ENCODE peak calls at places on chromosomes 5 and 9, in five cellular contexts. X is colonic mucosa; A is transverse colon; I is GM23338; V is CD8-positive, alpha-beta T cell. C is an unnamed sample. For H3K36me3, the result is how much of the 10 kb centered on the place peaks cover.

GRCh38 chr5:102421647-102422046 is 77.2 kb downstream of the SLCO6A1 start:
- DNase-seq in X (no peak), A (no peak), I (no peak), V (no peak), C (peak)

GRCh38 chr9:98806394-98807069 is 938 bp upstream of the GALNT12 start:
- DNase-seq in X (no peak), A (no peak), I (no peak), V (no peak), C (no peak)

GRCh38 chr9:109780453-109781033 is 545 bp downstream of the PALM2AKAP2 start:
- DNase-seq in X (no peak), A (no peak), I (peak), V (no peak), C (no peak)

GRCh38 chr9:87276851-87277251 is 220.8 kb upstream of the DAPK1 start:
- DNase-seq in X (no peak), A (no peak), I (no peak), V (no peak), C (no peak)

GRCh38 chr5:158026248-158027031 is 167.5 kb upstream of the CLINT1 start:
- DNase-seq in X (no peak), A (no peak), I (no peak), V (no peak), C (no peak)

GRCh38 chr9:35518212-35518917 is 28.5 kb downstream of the RUSC2 start:
- DNase-seq in X (no peak), A (no peak), I (peak), V (no peak), C (no peak)

GRCh38 chr5:35229076-35230042 is 928 bp downstream of the PRLR start:
- DNase-seq in X (peak), A (peak), I (peak), V (no peak), C (no peak)

GRCh38 chr5:1836891-1837880 is 36.0 kb downstream of the NDUFS6 start:
- DNase-seq in X (no peak), A (no peak), I (no peak), V (no peak), C (no peak)

GRCh38 chr9:84781431-84781830 is 111.9 kb downstream of the NTRK2 start:
- DNase-seq in X (no peak), A (no peak), I (peak), V (no peak), C (peak)

GRCh38 chr5:158947831-158948230 is 151.9 kb downstream of the EBF1 start:
- DNase-seq in X (no peak), A (no peak), I (no peak), V (no peak), C (no peak)

GRCh38 chr5:149940941-149941644 is 3.5 kb downstream of the PDE6A start:
- DNase-seq in X (no peak), A (no peak), I (no peak), V (no peak), C (no peak)

GRCh38 chr5:64557911-64558310 is 52.1 kb downstream of the RGS7BP start:
- DNase-seq in X (no peak), A (no peak), I (no peak), V (no peak), C (no peak)

GRCh38 chr9:127751269-127752054 is 16.4 kb upstream of the TOR2A start:
- DNase-seq in X (no peak), A (no peak), I (peak), V (no peak), C (no peak)

GRCh38 chr5:124651663-124652513 is 94.6 kb downstream of the ZNF608 start:
- DNase-seq in X (peak), A (peak), I (peak), V (no peak), C (peak)

GRCh38 chr5:76337949-76338589 is 65.0 kb upstream of the IQGAP2 start:
- DNase-seq in X (peak), A (peak), I (peak), V (peak), C (peak)

GRCh38 chr5:170049713-170050112 is 56.0 kb upstream of the FOXI1 start:
- DNase-seq in X (no peak), A (no peak), I (no peak), V (no peak), C (no peak)

GRCh38 chr9:3858961-3859360 is 333.2 kb upstream of the RFX3 start:
- DNase-seq in X (no peak), A (no peak), I (no peak), V (no peak), C (no peak)

GRCh38 chr5:157335534-157336422 is 69.9 kb downstream of the CYFIP2 start:
- DNase-seq in X (no peak), A (no peak), I (no peak), V (no peak), C (no peak)

GRCh38 chr5:42377496-42377895 is 45.7 kb upstream of the GHR start:
- DNase-seq in X (no peak), A (no peak), I (peak), V (no peak), C (no peak)

GRCh38 chr5:74865799-74866652 is at the start of gene FAM169A:
- DNase-seq in X (peak), A (peak), I (peak), V (peak), C (peak)

GRCh38 chr9:96418920-96419690 is 935 bp upstream of the ZNF367 start:
- DNase-seq in X (peak), A (peak), I (peak), V (peak), C (peak)

GRCh38 chr9:134551657-134552348 is 89.8 kb upstream of the COL5A1 start:
- DNase-seq in X (no peak), A (no peak), I (no peak), V (no peak), C (no peak)

GRCh38 chr5:161547573-161548471 is 1.3 kb upstream of the GABRB2 start:
- DNase-seq in X (peak), A (peak), I (peak), V (no peak), C (no peak)

GRCh38 chr5:151904921-151905320 is 19.7 kb downstream of the GLRA1 start:
- DNase-seq in X (no peak), A (no peak), I (no peak), V (no peak), C (no peak)

DNA sequence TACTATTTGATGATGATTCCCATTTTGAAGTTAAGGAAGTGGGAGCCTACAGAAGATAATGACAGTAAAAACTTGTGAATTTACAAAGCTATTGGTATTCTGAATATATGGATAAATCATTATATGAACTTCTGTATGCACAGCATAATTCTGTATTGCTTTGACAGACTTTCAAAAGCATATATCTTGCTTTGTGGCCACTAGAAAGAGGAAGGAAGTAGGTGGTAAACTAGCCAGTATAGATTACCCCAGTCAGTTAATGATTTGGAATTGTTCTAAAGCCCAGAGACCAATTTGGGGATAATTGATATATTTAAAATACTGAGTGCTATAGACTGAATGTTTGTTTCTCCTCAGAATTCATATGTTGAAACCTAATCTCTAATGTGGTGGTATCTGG is 53.0 kb downstream of the NR2F1 start:
- DNase-seq in X (no peak), A (no peak), I (no peak), V (no peak), C (no peak)
- H3K36me3 ChIP-seq in X (under half), A (under half), I (under half), V (under half), C (under half)

GRCh38 chr9:92632641-92633040 is 37.3 kb downstream of the IPPK start:
- DNase-seq in X (no peak), A (no peak), I (no peak), V (no peak), C (no peak)
- TF ChIP-seq CTCF in X (no peak), A (no peak), I (no peak), V (no peak), C (no peak)

GRCh38 chr9:82367929-82368328 is 379.4 kb downstream of the SPATA31D1 start:
- DNase-seq in X (no peak), A (no peak), I (no peak), V (no peak), C (no peak)
- H3K27ac ChIP-seq in X (no peak), A (no peak), I (no peak), V (no peak), C (no peak)

GRCh38 chr9:33927694-33928093 is 110.7 kb downstream of the UBE2R2 start:
- DNase-seq in X (no peak), A (no peak), I (no peak), V (no peak), C (no peak)
- H3K36me3 ChIP-seq in X (under half), A (under half), I (under half), V (under half), C (half or more)

GRCh38 chr9:37408933-37409710 is 13.4 kb upstream of the GRHPR start:
- DNase-seq in X (no peak), A (peak), I (no peak), V (peak), C (no peak)
- TF ChIP-seq CTCF in X (no peak), A (no peak), I (no peak), V (no peak), C (no peak)

C was measured in WERI-Rb-1.